ENCODE peak calls at places on chromosomes 2 and 18, in six cellular contexts. X is stomach, D is astrocyte, B is body of pancreas, V is lung, F is K562. A is an unnamed sample.

GRCh38 chr2:78984386-78984785 is 41.1 kb upstream of the REG3G start:
- DNase-seq in X (no peak), D (no peak), B (no peak), V (no peak), F (no peak), A (no peak)

GRCh38 chr18:44047585-44047984 is 633.1 kb upstream of the SETBP1 start:
- DNase-seq in X (no peak), D (no peak), B (no peak), V (no peak), F (no peak), A (no peak)

GRCh38 chr2:14907014-14907612 is 274.6 kb downstream of the LRATD1 start:
- DNase-seq in X (no peak), D (no peak), B (no peak), V (no peak), F (no peak), A (peak; percentile 62)

GRCh38 chr18:76365561-76365960 is 129.5 kb downstream of the ZNF516 start:
- DNase-seq in X (no peak), D (no peak), B (no peak), V (no peak), F (no peak), A (no peak)

GRCh38 chr2:165804719-165805118 is 10.7 kb upstream of the GALNT3 start:
- DNase-seq in X (no peak), D (no peak), B (peak; percentile 21), V (no peak), F (no peak), A (no peak)

GRCh38 chr18:46502444-46502843 is 154.6 kb downstream of the LOXHD1 start:
- DNase-seq in X (no peak), D (no peak), B (no peak), V (no peak), F (peak; percentile 26), A (peak; percentile 12)

GRCh38 chr18:24112874-24113615 is 25.8 kb upstream of the CABYR start:
- DNase-seq in X (no peak), D (peak; percentile 64), B (peak; percentile 87), V (no peak), F (no peak), A (no peak)

GRCh38 chr2:180450841-180451240 is 443.7 kb upstream of the CWC22 start:
- DNase-seq in X (no peak), D (no peak), B (no peak), V (no peak), F (no peak), A (no peak)

GRCh38 chr2:220315098-220315785 is 687.8 kb downstream of the SLC4A3 start:
- DNase-seq in X (no peak), D (no peak), B (no peak), V (no peak), F (no peak), A (peak; percentile 19)

GRCh38 chr2:192978317-192978874 is 783.7 kb upstream of the TMEFF2 start:
- DNase-seq in X (no peak), D (no peak), B (no peak), V (no peak), F (no peak), A (peak; percentile 34)

GRCh38 chr2:44430340-44430739 is 68.6 kb downstream of the CAMKMT start:
- DNase-seq in X (no peak), D (no peak), B (no peak), V (no peak), F (no peak), A (no peak)

GRCh38 chr2:134337617-134338016 is 83.7 kb downstream of the MGAT5 start:
- DNase-seq in X (no peak), D (no peak), B (no peak), V (no peak), F (no peak), A (no peak)

GRCh38 chr2:54384301-54385035 is 71.7 kb upstream of the SPTBN1 start:
- DNase-seq in X (no peak), D (no peak), B (no peak), V (no peak), F (no peak), A (no peak)

GRCh38 chr18:58862404-58862803 is 2.3 kb upstream of the ZNF532 start:
- DNase-seq in X (no peak), D (no peak), B (no peak), V (no peak), F (no peak), A (no peak)

GRCh38 chr2:4502230-4502843 is 799.0 kb downstream of the DCDC2C start:
- DNase-seq in X (no peak), D (no peak), B (no peak), V (no peak), F (no peak), A (no peak)

GRCh38 chr18:59024829-59025228 is 114.9 kb upstream of the SEC11C start:
- DNase-seq in X (no peak), D (peak; percentile 59), B (no peak), V (no peak), F (no peak), A (no peak)

GRCh38 chr2:68368657-68369339 is 3.7 kb downstream of the PLEK start:
- DNase-seq in X (no peak), D (peak; percentile 85), B (no peak), V (no peak), F (no peak), A (no peak)

GRCh38 chr2:218430721-218431120 is 11.8 kb downstream of the VIL1 start:
- DNase-seq in X (no peak), D (no peak), B (no peak), V (no peak), F (no peak), A (no peak)

DNA sequence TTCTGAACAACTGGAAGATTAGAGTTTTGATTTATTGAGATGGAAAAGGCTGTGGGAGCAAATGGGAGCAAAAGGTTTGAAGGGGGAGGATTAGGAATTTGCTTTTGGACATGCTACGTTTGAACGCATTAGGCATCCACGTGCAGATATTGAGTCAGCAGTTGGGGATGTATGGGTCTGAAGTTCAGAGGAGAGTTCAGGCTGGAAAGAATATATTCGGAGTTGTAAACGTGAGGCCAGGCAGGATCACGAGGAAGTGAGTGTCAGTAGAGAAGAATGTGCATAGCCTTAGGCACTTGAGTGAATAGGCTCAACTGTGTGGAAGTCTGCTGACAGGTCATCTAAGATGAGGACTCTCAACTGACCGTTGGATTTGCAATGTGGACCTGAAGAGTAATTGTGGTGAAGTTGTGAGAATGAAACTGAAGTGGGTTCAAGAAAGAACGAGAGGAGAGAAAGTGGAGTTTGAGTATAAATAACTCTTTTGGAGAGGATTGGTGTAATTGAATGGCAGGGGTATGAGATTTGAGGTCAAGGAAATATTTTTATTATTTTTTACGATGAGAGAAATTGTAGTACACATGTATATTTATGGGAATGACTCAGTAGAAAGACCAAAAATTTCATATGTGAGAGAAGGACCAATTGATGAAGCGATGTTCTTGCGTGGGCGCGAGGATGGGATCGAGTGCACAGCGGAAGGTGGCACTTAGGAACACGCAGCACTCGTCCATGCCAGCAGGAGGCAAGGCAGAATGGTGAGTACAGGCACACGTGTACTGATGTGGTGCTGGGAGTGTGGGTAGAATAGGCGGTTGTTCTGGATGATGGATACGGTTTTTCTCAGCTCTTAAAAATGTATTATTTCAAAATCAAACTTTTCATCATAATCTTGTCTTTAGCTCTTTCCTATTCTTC is 40.5 kb upstream of the POLE4 start:
- DNase-seq in X (no peak), D (peak; percentile 59), B (no peak), V (peak; percentile 33), F (no peak), A (no peak)
- H3K4me1 ChIP-seq in X (peaks cover 9% of the 10 kb centered on the region), D (peaks cover 6% of the 10 kb centered on the region), B (no peaks in the 10 kb centered on the region), V (no peaks in the 10 kb centered on the region), F (peaks cover 6% of the 10 kb centered on the region), A (no peaks in the 10 kb centered on the region)

GRCh38 chr2:152623076-152623740 is 94.1 kb downstream of the PRPF40A start:
- DNase-seq in X (no peak), D (no peak), B (no peak), V (no peak), F (no peak), A (no peak)

GRCh38 chr2:152623775-152624174 is 93.5 kb downstream of the PRPF40A start:
- DNase-seq in X (no peak), D (no peak), B (no peak), V (no peak), F (no peak), A (no peak)

GRCh38 chr2:152622228-152622627 is 95.0 kb downstream of the PRPF40A start:
- DNase-seq in X (no peak), D (no peak), B (no peak), V (no peak), F (no peak), A (no peak)

GRCh38 chr2:152620218-152620617 is 97.0 kb downstream of the PRPF40A start:
- DNase-seq in X (no peak), D (no peak), B (no peak), V (no peak), F (no peak), A (no peak)

GRCh38 chr2:152620985-152621384 is 96.3 kb downstream of the PRPF40A start:
- DNase-seq in X (no peak), D (no peak), B (no peak), V (no peak), F (peak; percentile 25), A (no peak)
- H3K36me3 ChIP-seq in X (peaks cover 47% of the 10 kb centered on the region), D (peaks cover 12% of the 10 kb centered on the region), B (no peaks in the 10 kb centered on the region), V (peaks cover 21% of the 10 kb centered on the region), F (no peaks in the 10 kb centered on the region), A (peaks cover 32% of the 10 kb centered on the region)

DNA sequence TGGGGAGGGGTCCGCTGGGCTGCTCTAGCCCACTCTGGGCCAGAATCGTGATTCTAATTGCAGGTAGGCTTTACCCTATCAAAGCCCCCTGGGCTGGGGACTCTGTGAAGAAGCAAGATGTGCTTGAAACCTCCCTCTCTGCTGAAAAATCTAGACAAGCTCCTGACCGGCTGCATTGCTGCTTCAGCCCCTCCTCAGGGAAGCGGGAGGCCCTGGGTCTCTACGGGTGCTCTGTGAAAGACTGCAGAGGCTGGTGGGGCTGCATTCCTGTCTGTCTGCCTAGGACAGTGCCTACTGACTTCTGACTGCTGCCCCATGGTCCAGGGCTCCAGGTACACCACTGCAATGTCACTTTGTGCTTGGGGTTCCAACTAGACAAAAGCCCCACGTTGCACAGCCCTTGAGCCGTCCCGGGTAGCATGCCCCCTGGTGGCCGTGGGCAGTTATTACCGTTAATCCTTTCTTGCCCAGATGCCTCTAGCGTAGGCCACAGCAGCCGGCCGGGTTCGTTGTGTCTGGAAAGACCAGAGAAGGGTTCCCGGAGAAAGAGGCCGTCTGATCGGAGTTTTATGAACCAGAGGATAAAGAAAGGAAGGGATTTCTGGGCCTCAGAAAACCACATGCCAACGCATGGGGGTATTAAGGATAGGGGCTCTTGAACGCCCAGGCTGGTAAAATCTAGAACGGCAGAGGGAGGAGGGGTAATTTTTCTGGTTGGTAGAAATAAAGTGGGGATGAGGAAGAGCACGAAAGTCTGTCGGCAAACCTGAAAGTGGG is 15.9 kb upstream of the C1QL2 start:
- DNase-seq in X (peak; percentile 40), D (no peak), B (peak; percentile 53), V (peak; percentile 38), F (peak; percentile 76), A (peak; percentile 76)
- TF ChIP-seq CTCF in X (no peak), D (peak; percentile 47), B (peak; percentile 67), V (peak; percentile 37), F (peak; percentile 81), A (peak; percentile 93)

GRCh38 chr2:239204876-239205468 is 195.8 kb downstream of the HDAC4 start:
- DNase-seq in X (no peak), D (no peak), B (no peak), V (no peak), F (no peak), A (no peak)
- H3K4me1 ChIP-seq in X (peaks cover 44% of the 10 kb centered on the region), D (no peaks in the 10 kb centered on the region), B (peaks cover 7% of the 10 kb centered on the region), V (peaks cover 3% of the 10 kb centered on the region), F (no peaks in the 10 kb centered on the region), A (no peaks in the 10 kb centered on the region)

A was measured in A673.